ENCODE peak calls at places on chromosomes 7 and 10, in ten cellular contexts. T, Z, Q, N, M, H, B, G, O and K are unnamed samples.

GRCh38 chr10:14276200-14276599 is 54.5 kb downstream of the FRMD4A start:
- DNase-seq in T (no peak), Z (no peak), Q (no peak), N (no peak), M (no peak), H (no peak), B (no peak), G (peak; percentile 17), O (no peak), K (no peak)

GRCh38 chr10:47013469-47014169 is 102.4 kb downstream of the PTPN20 start:
- DNase-seq in T (peak; percentile 34), Z (no peak), Q (no peak), N (no peak), M (no peak), H (no peak), B (peak; percentile 68), G (no peak), O (peak; percentile 75), K (no peak)

GRCh38 chr7:48421357-48421756 is 250.1 kb downstream of the ABCA13 start:
- DNase-seq in T (no peak), Z (peak; percentile 53), Q (no peak), N (no peak), M (no peak), H (peak; percentile 77), B (no peak), G (no peak), O (no peak), K (no peak)

GRCh38 chr10:73126343-73126742 is 16.1 kb downstream of the NUDT13 start:
- DNase-seq in T (no peak), Z (no peak), Q (no peak), N (no peak), M (no peak), H (no peak), B (no peak), G (no peak), O (no peak), K (no peak)

GRCh38 chr10:44811072-44811471 is 100.1 kb upstream of the TMEM72 start:
- DNase-seq in T (no peak), Z (peak; percentile 43), Q (no peak), N (no peak), M (no peak), H (peak; percentile 18), B (no peak), G (no peak), O (no peak), K (no peak)

GRCh38 chr7:116859323-116859722 is 3.1 kb upstream of the CAPZA2 start:
- DNase-seq in T (no peak), Z (peak; percentile 87), Q (no peak), N (no peak), M (no peak), H (no peak), B (no peak), G (no peak), O (no peak), K (peak; percentile 58)

GRCh38 chr7:20665096-20665495 is 49.6 kb downstream of the ABCB5 start:
- DNase-seq in T (no peak), Z (no peak), Q (no peak), N (no peak), M (no peak), H (no peak), B (no peak), G (no peak), O (no peak), K (no peak)

GRCh38 chr7:110914263-110914662 is 176.7 kb upstream of the LRRN3 start:
- DNase-seq in T (no peak), Z (no peak), Q (no peak), N (no peak), M (no peak), H (no peak), B (no peak), G (no peak), O (no peak), K (no peak)

GRCh38 chr7:64515330-64515729 is 47.5 kb downstream of the ZNF680 start:
- DNase-seq in T (no peak), Z (no peak), Q (no peak), N (no peak), M (no peak), H (peak; percentile 17), B (no peak), G (no peak), O (no peak), K (peak; percentile 3)

GRCh38 chr7:54542920-54543539 is 855 bp downstream of the VSTM2A start:
- DNase-seq in T (no peak), Z (peak; percentile 5), Q (no peak), N (no peak), M (no peak), H (peak; percentile 8), B (no peak), G (no peak), O (no peak), K (peak; percentile 19)

GRCh38 chr7:28383949-28384348 is 28.4 kb upstream of the CREB5 start:
- DNase-seq in T (no peak), Z (no peak), Q (no peak), N (no peak), M (no peak), H (no peak), B (no peak), G (no peak), O (no peak), K (no peak)

GRCh38 chr10:92291921-92292860 is 1.2 kb downstream of the MARCHF5 start:
- DNase-seq in T (peak; percentile 61), Z (peak; percentile 57), Q (peak; percentile 28), N (peak; percentile 68), M (peak; percentile 70), H (peak; percentile 52), B (peak; percentile 71), G (peak; percentile 37), O (peak; percentile 61), K (peak; percentile 46)

GRCh38 chr10:92290837-92291609 is at the start of the genes CPEB3 and MARCHF5:
- DNase-seq in T (peak; percentile 99), Z (peak; percentile 94), Q (peak; percentile 93), N (peak; percentile 87), M (peak; percentile 95), H (peak; percentile 95), B (peak; percentile 96), G (peak; percentile 77), O (peak; percentile 98), K (peak; percentile 96)

GRCh38 chr10:92291610-92291859 is 568 bp downstream of the MARCHF5 start:
- DNase-seq in T (no peak), Z (no peak), Q (no peak), N (peak; percentile 9), M (peak; percentile 44), H (peak; percentile 7), B (no peak), G (no peak), O (no peak), K (peak; percentile 42)

DNA sequence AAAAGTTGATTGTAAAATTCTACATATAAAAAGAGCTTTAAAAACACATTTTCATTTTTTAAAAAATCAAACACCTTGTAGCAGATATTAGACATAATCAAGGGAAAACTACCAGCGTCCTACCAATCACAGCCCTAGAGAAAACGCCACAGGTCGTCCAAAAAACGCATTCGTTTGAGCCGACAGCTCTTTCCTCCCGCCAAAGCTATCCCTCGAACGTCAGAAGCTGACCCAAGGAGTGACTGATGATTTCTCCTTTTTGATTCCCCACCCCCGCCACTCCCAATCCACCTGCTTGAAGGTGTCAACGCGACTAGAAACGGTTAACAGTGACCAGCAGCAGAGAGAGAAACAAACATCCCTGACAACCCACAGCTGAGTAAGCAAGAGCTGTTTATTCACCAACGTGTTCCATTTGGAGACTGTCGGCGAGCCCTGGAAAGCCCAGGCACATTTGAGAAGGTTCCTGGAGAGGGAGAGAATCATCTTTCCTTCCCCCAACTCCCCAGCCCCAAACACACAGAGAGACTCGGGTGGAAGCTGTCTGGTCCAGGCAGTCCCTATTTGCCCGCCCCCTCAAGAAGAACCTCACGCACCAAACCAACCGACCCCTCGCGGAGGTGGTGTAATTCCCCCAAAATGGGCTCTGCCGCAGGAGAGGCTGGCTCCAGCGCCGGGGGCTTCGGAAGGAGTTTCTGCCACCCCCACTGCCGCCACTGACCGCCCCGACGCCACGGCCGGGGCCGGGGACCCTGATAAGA is 622 bp downstream of the CPEB3 start:
- DNase-seq in T (no peak), Z (peak; percentile 49), Q (peak; percentile 23), N (peak; percentile 21), M (peak; percentile 16), H (peak; percentile 18), B (no peak), G (no peak), O (peak; percentile 59), K (peak; percentile 49)
- TF ChIP-seq CTCF in T (no peak), Z (no peak), Q (no peak), N (no peak), M (no peak), H (no peak), B (no peak), G (no peak), O (no peak), K (no peak)

GRCh38 chr7:108340856-108341411 is 115.3 kb downstream of the NRCAM start:
- DNase-seq in T (no peak), Z (no peak), Q (peak; percentile 69), N (no peak), M (no peak), H (no peak), B (no peak), G (no peak), O (no peak), K (no peak)
- H3K27ac ChIP-seq in T (no peak overlapping the region), Z (no peak overlapping the region), Q (no peak overlapping the region), N (no peak overlapping the region), M (no peak overlapping the region), H (no peak overlapping the region), B (no peak overlapping the region), G (no peak overlapping the region), O (no peak overlapping the region), K (no peak overlapping the region)

DNA sequence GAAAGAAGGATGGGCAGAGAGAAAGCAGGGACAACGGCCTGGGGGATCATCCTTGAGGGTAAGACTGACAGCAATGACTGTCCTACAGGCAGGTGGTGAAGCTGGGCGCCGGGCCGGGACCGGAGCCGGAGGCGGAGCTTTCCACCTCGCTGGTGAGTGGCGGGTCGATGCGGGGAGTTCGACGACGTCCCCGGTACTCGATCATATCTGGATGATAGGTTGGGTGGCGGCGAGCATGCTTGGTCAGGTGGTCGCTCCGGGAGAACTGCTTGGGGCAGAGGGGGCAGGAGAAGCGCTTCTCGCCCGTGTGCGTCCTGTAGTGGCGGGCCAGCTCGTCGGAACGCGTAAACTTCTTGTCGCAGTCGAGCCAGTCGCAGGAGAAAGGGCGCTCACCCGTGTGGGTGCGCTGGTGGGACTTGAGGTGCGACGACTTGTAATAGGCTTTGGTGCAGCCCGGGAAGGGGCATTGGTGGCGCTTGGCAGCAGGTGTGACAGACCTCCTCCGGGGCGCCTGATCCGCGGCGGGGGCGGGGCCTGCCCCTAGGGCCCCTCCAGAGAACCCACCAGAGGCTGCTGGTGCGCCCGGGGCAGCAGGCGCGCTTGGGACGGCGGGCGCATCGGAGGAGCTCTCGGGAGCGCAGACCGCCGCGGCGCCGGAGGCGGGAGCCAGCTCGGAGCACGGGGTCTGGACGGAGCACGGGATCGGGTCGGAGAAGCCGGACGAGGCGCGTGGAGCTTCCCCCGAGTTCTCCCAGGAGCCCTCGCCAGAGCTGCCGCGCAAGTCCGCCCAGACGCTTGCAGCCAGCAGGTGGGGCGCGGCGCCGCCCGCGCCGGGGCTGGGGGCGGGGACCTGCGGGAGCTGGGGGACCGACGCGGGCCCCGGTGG is 784 bp downstream of the KLF14 start:
- DNase-seq in T (peak; percentile 50), Z (peak; percentile 1), Q (no peak), N (no peak), M (no peak), H (no peak), B (no peak), G (no peak), O (peak; percentile 69), K (peak; percentile 17)
- TF ChIP-seq CTCF in T (no peak), Z (no peak), Q (peak; percentile 25), N (no peak), M (no peak), H (no peak), B (no peak), G (no peak), O (no peak), K (peak; percentile 44)

GRCh38 chr10:31808258-31809218 is 120.1 kb downstream of the ARHGAP12 start:
- DNase-seq in T (peak; percentile 47), Z (peak; percentile 80), Q (peak; percentile 21), N (peak; percentile 51), M (peak; percentile 59), H (peak; percentile 27), B (peak; percentile 62), G (peak; percentile 49), O (peak; percentile 61), K (no peak)
- H3K27ac ChIP-seq in T (peak overlapping the region; percentile 72), Z (peak overlapping the region; percentile 94), Q (no peak overlapping the region), N (peak overlapping the region; percentile 75), M (no peak overlapping the region), H (no peak overlapping the region), B (peak overlapping the region; percentile 75), G (peak overlapping the region; percentile 77), O (peak overlapping the region; percentile 76), K (no peak overlapping the region)